ENCODE peak calls at places on chromosomes 16 and 17, in four cellular contexts. Y is AG09319, A is activated B cell treated with CpG ODN at 0.5 μM for 24 hours, O is AG04450. B is an unnamed sample.

GRCh38 chr17:72565006-72565405 is 444.2 kb downstream of the SOX9 start:
- DNase-seq in Y (no peak), O (no peak), A (no peak), B (no peak)

GRCh38 chr16:15729152-15729551 is 79.1 kb downstream of the NDE1 start:
- DNase-seq in O (no peak), A (no peak), Y (no peak), B (no peak)

GRCh38 chr17:53336281-53336680 is 486.4 kb upstream of the KIF2B start:
- DNase-seq in Y (no peak), O (no peak), A (no peak), B (no peak)

GRCh38 chr17:77499699-77500435 is 359.1 kb downstream of the SEC14L1 start:
- DNase-seq in A (peak), O (no peak), Y (no peak), B (no peak)

GRCh38 chr17:76682306-76682705 is 28.5 kb downstream of the MXRA7 start:
- DNase-seq in A (no peak), O (no peak), Y (peak), B (no peak)

GRCh38 chr17:32443827-32444300 is 446 bp upstream of the PSMD11 start:
- DNase-seq in O (no peak), A (no peak), Y (no peak), B (no peak)

GRCh38 chr17:61416540-61417363 is 17.1 kb downstream of the TBX2 start:
- DNase-seq in Y (peak), A (no peak), O (no peak), B (no peak)

GRCh38 chr17:40072481-40073346 is 9.9 kb downstream of the THRA start:
- DNase-seq in A (no peak), Y (no peak), O (no peak), B (no peak)

GRCh38 chr17:42698736-42699414 is 16.5 kb downstream of the CNTNAP1 start:
- DNase-seq in A (no peak), O (no peak), Y (peak), B (no peak)

DNA sequence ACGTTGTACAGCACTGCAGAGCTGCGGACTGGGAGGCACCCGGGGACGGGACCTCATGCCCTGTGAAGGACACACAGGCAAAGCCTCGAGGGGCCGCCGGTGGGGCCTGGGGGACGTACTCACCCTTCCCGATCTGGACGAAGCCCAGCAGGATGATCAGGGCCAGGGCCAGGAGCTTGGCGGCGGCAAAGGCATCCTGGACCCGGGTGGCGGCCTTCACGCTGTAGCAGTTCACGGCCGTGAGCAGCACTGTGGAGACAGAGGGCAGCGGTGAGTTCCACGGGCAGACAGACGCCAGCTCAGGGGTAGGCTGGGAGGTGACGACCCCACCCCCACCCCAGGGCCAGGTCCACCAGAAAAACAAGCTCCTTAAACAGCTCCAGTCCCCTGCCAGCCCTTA is 17.7 kb downstream of the SLC7A5 start:
- DNase-seq in A (no peak), O (no peak), Y (no peak), B (no peak)
- TF ChIP-seq CTCF in A (no peak), O (no peak), Y (no peak), B (no peak)

GRCh38 chr17:47848198-47848513 is 2.8 kb downstream of the SP6 start:
- DNase-seq in Y (no peak), A (no peak), O (no peak), B (no peak)
- TF ChIP-seq CTCF in Y (no peak), A (no peak), O (no peak), B (no peak)

GRCh38 chr17:74072340-74072739 is 131.1 kb upstream of the RPL38 start:
- DNase-seq in A (no peak), O (no peak), Y (no peak), B (no peak)

GRCh38 chr17:74080936-74081335 is 122.5 kb upstream of the RPL38 start:
- DNase-seq in O (no peak), Y (no peak), A (no peak), B (no peak)

GRCh38 chr17:74078363-74078762 is 125.1 kb upstream of the RPL38 start:
- DNase-seq in A (no peak), Y (no peak), O (no peak), B (no peak)

GRCh38 chr17:74076446-74076845 is 127.0 kb upstream of the RPL38 start:
- DNase-seq in Y (no peak), O (no peak), A (no peak), B (no peak)

GRCh38 chr17:74077231-74077630 is 126.2 kb upstream of the RPL38 start:
- DNase-seq in O (no peak), Y (no peak), A (no peak), B (no peak)
- TF ChIP-seq CTCF in O (no peak), Y (no peak), A (no peak), B (no peak)

DNA sequence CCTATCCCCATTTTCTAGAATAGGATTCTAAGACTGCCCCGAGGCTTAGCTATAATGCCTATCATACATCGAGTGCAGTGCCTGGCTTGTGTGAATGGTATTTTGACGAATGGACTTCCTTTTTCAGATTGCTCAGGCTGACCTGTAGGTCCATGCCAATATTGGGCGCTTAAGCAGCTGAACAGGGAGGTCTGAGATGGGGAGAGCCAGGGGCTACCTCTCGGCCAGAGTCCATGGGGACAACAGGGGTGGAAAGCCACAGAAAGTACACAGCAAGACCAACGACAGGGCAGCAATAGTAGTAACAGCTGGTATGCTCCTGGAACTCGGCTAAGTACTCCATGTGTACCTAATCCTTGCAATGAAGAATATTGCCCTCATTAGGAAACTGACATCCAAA is 91.7 kb upstream of the WSCD1 start:
- DNase-seq in Y (no peak), O (no peak), A (no peak), B (no peak)
- TF ChIP-seq CTCF in Y (no peak), O (no peak), A (no peak), B (no peak)

GRCh38 chr16:9966569-9967157 is 215.6 kb downstream of the GRIN2A start:
- DNase-seq in A (no peak), O (no peak), Y (no peak), B (no peak)

GRCh38 chr16:9965079-9965478 is 217.1 kb downstream of the GRIN2A start:
- DNase-seq in A (no peak), Y (no peak), O (no peak), B (no peak)

GRCh38 chr16:9970796-9971195 is 211.4 kb downstream of the GRIN2A start:
- DNase-seq in Y (no peak), O (no peak), A (no peak), B (no peak)

GRCh38 chr16:9971907-9972306 is 210.3 kb downstream of the GRIN2A start:
- DNase-seq in O (no peak), A (no peak), Y (no peak), B (no peak)

GRCh38 chr16:9969580-9969979 is 212.6 kb downstream of the GRIN2A start:
- DNase-seq in O (no peak), A (no peak), Y (no peak), B (no peak)
- TF ChIP-seq CTCF in O (no peak), A (no peak), Y (no peak), B (no peak)

GRCh38 chr17:17712268-17712924 is 31.1 kb downstream of the RAI1 start:
- DNase-seq in A (no peak), O (peak), Y (peak), B (peak)

GRCh38 chr17:17711708-17712141 is 30.5 kb downstream of the RAI1 start:
- DNase-seq in A (no peak), O (no peak), Y (no peak), B (no peak)

GRCh38 chr17:17710355-17710727 is 29.1 kb downstream of the RAI1 start:
- DNase-seq in Y (no peak), O (no peak), A (no peak), B (no peak)

GRCh38 chr17:17709815-17710321 is 28.6 kb downstream of the RAI1 start:
- DNase-seq in O (no peak), A (no peak), Y (no peak), B (no peak)

GRCh38 chr17:17710728-17711541 is 29.7 kb downstream of the RAI1 start:
- DNase-seq in O (peak), Y (peak), A (no peak), B (no peak)
- TF ChIP-seq CTCF in O (no peak), Y (no peak), A (no peak), B (no peak)

B was measured in natural killer cell.